ENCODE peak calls at places on chromosomes 3 and 15, in four cellular contexts. W, G, D and K are unnamed samples.

GRCh38 chr3:157166559-157166958 is 6.6 kb upstream of the CCNL1 start:
- DNase-seq in W (no peak), G (no peak), D (no peak), K (no peak)

GRCh38 chr15:75508741-75509532 is 57.4 kb upstream of the SIN3A start:
- DNase-seq in W (peak), G (no peak), D (peak), K (peak)

GRCh38 chr3:64681827-64682226 is 6.0 kb downstream of the ADAMTS9 start:
- DNase-seq in W (no peak), G (no peak), D (no peak), K (no peak)

GRCh38 chr3:184505479-184505878 is 56.1 kb upstream of the EPHB3 start:
- DNase-seq in W (no peak), G (no peak), D (no peak), K (no peak)

GRCh38 chr3:133776794-133777438 is 28.7 kb upstream of the SRPRB start:
- DNase-seq in W (no peak), G (no peak), D (no peak), K (no peak)

GRCh38 chr3:14602804-14603644 is 48.5 kb upstream of the CCDC174 start:
- DNase-seq in W (no peak), G (no peak), D (no peak), K (no peak)

GRCh38 chr3:126438186-126438585 is 37.5 kb downstream of the ZXDC start:
- DNase-seq in W (no peak), G (no peak), D (no peak), K (no peak)

GRCh38 chr3:132352556-132353143 is 35.4 kb downstream of the ACP3 start:
- DNase-seq in W (peak), G (no peak), D (peak), K (peak)

GRCh38 chr15:65052956-65053355 is 7.8 kb downstream of the SLC51B start:
- DNase-seq in W (no peak), G (no peak), D (no peak), K (no peak)

GRCh38 chr3:129117134-129117533 is 4.5 kb downstream of the RAB43 start:
- DNase-seq in W (no peak), G (no peak), D (no peak), K (no peak)

GRCh38 chr15:100249096-100249815 is 92.5 kb downstream of the ADAMTS17 start:
- DNase-seq in W (no peak), G (no peak), D (no peak), K (no peak)

GRCh38 chr15:87477759-87478687 is 778.5 kb downstream of the NTRK3 start:
- DNase-seq in W (peak), G (no peak), D (no peak), K (peak)

GRCh38 chr15:69897471-69898237 is 200.1 kb downstream of the TLE3 start:
- DNase-seq in W (no peak), G (no peak), D (no peak), K (no peak)

GRCh38 chr3:127690106-127690505 is 17.4 kb downstream of the ABTB1 start:
- DNase-seq in W (peak), G (no peak), D (no peak), K (peak)

GRCh38 chr3:17747184-17747889 is 4.9 kb upstream of the TBC1D5 start:
- DNase-seq in W (no peak), G (no peak), D (no peak), K (no peak)

GRCh38 chr3:142716102-142716501 is 7.7 kb upstream of the TRPC1 start:
- DNase-seq in W (no peak), G (no peak), D (no peak), K (no peak)

GRCh38 chr15:45630958-45631691 is 3.7 kb upstream of the SQOR start:
- DNase-seq in W (peak), G (no peak), D (no peak), K (peak)

GRCh38 chr15:98580577-98580976 is 67.8 kb upstream of the IGF1R start:
- DNase-seq in W (no peak), G (no peak), D (no peak), K (no peak)

GRCh38 chr3:46386206-46386605 is 15.5 kb downstream of the CCR5 start:
- DNase-seq in W (peak), G (no peak), D (no peak), K (peak)

GRCh38 chr3:49889296-49889695 is 14.4 kb downstream of the MST1R start:
- DNase-seq in W (no peak), G (no peak), D (no peak), K (no peak)

GRCh38 chr15:68789921-68790575 is 30.6 kb downstream of the ANP32A start:
- DNase-seq in W (peak), G (no peak), D (no peak), K (no peak)

GRCh38 chr3:167736264-167736787 is 805 bp downstream of the SERPINI1 start:
- DNase-seq in W (no peak), G (no peak), D (no peak), K (no peak)
- H3K4me3 ChIP-seq in W (peak), G (peak), D (peak), K (peak)

GRCh38 chr3:196419386-196419785 is 12.8 kb downstream of the UBXN7 start:
- DNase-seq in W (no peak), G (no peak), D (no peak), K (no peak)

DNA sequence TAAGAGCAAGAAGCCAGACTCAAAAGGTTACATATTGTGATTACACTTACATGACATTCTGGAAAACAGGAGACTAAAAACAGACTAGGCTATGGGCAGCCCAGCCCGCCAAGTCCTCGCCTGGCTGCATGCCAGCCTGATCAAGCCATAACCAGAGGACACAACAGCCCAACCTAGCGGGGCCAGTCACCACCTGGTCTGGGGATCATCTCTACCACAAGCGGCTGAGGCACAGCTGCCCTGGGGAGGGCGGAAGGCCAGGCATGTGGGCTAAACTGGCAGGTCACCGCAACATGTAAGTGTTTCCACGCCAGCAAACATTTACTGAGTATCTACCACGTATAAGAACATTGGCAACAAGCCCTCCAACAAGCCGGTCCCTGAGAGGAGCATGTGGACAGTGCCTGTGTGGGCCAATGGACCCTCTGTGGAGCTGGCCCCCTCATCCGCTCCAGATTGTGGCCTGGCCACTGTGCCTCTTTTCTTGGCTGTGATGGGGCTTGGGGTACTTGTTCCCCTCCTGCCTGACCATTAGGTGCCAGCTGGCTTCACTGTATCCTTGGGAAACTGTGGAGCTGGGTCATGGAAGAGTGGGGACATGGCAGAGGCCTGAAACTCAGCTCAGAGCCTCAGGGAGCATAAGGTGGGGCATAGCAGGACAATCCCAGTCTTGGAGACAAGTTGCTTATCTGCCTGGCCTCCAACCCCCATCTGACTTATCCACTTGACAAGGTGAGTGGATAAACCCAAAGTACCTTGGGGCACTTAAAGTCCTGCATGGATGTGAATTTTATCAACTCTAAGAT is 9.0 kb downstream of the UBXN7 start:
- DNase-seq in W (peak), G (no peak), D (no peak), K (no peak)
- H3K4me3 ChIP-seq in W (no peak), G (no peak), D (no peak), K (no peak)

DNA sequence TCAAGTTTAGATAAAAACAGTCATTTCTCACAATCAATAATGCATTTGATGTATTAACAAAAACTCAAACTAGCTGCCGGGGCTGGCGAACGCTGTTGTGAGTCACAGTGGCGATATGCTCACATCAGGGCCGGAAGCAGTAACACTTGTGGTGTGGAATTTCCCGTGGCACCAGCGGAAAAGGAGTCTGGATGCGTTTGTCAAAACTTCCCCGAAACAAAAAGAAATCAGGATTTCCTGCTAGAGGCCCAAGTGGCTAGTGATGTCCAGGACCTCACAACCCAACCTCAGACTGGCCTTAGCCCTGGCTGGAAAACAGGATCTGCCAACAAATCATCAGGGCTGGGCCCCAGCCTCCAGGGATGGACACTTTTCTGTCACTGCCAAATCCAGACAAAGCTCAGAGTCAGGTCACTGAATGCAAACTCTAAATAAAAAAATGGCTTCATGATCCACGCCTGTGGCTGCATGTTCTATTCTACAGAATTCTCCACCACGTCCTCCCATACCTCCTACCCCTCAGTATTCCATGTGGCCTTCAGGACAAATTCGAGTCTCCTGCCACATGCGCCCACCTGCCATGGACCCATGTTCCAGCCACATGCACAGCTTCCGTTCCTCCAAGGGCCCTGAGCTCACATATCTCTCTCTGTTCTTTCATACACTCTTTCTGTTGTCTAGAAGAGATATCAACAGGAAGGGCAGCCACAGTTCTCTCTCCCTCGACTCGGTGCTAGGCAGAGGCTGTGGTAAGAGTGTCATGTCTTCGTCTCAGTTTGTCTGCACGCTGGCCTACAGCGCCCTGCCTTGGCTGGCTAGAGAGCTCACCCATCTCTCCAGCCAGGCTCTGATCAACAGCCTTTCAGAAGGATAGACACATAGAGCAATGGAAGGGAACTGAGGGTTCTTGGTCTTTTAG is 35.4 kb downstream of the EHD4 start:
- DNase-seq in W (peak), G (no peak), D (peak), K (no peak)
- H3K4me3 ChIP-seq in W (no peak), G (no peak), D (peak), K (no peak)

DNA sequence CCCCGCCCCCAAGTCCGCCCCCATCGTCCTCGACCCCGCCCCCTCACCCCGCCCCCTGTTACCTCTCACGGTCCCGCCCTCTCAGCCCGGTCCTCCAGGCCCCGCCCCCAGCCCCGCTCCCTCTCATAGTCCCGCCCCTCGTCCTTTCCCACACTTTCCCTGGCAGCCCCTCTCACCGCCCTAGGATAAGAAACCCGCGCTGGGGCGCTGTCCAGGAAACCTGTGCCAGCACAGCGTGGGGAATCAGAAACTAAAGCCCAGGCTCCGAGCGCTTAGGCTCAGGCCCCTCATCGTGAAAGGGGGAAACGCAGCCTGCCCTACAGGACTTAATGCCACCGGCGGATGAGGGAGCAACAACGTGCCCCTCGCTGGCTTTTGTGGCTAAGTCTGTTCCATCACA is 20.9 kb downstream of the TRPM1 start:
- DNase-seq in W (no peak), G (no peak), D (peak), K (no peak)
- H3K4me3 ChIP-seq in W (no peak), G (no peak), D (no peak), K (no peak)

GRCh38 chr3:10505050-10505790 is at the start of gene ATP2B2:
- DNase-seq in W (peak), G (no peak), D (no peak), K (no peak)
- H3K4me3 ChIP-seq in W (peak), G (peak), D (no peak), K (no peak)

GRCh38 chr3:147412917-147413711 is 3.9 kb downstream of the ZIC1 start:
- DNase-seq in W (peak), G (no peak), D (no peak), K (no peak)
- H3K4me3 ChIP-seq in W (peak), G (peak), D (no peak), K (no peak)

DNA sequence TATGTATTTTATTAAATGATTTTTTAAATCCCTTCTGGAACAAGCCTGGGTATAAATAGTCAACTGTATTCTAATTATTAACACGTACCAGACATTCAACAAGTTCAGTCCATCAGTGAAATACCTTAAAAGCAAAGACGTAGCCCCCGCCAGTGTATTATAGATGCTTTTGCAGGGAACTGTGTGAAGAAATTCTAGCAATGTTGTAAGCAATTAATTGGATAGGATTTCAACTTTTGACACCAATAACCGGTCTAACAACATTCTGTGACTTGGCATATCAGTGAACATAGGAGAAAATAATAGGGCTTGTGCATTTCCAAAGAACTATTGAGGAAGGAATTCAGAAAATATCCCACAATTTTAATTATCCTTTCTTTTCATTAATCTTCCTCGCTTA is 67.2 kb upstream of the TGFBR2 start:
- DNase-seq in W (no peak), G (no peak), D (no peak), K (peak)
- H3K4me3 ChIP-seq in W (no peak), G (no peak), D (no peak), K (no peak)

GRCh38 chr15:29969587-29970401 is 113.0 kb upstream of the GOLGA8J start:
- DNase-seq in W (no peak), G (no peak), D (no peak), K (no peak)
- H3K4me3 ChIP-seq in W (no peak), G (no peak), D (no peak), K (no peak)

GRCh38 chr3:94349310-94349848 is 286.5 kb downstream of the NSUN3 start:
- DNase-seq in W (no peak), G (no peak), D (no peak), K (no peak)
- H3K4me3 ChIP-seq in W (no peak), G (no peak), D (no peak), K (no peak)